ENCODE peak calls at places on chromosomes 3 and 15, in five cellular contexts. One of them, this sample, is unnamed.

GRCh38 chr3:129936757-129937156 is 37.8 kb upstream of the TRH start:
- DNase-seq in thoracic aorta: no peak
- DNase-seq in ovary: peak; percentile 48
- DNase-seq in H9: no peak
- DNase-seq in heart left ventricle: no peak
- DNase-seq in this sample: peak; percentile 17

GRCh38 chr15:68698708-68699107 is 119.9 kb downstream of the CORO2B start:
- DNase-seq in thoracic aorta: no peak
- DNase-seq in ovary: no peak
- DNase-seq in H9: no peak
- DNase-seq in heart left ventricle: no peak
- DNase-seq in this sample: no peak

GRCh38 chr3:184872200-184872599 is 60.2 kb downstream of the VPS8 start:
- DNase-seq in thoracic aorta: no peak
- DNase-seq in ovary: no peak
- DNase-seq in H9: no peak
- DNase-seq in heart left ventricle: no peak
- DNase-seq in this sample: no peak

GRCh38 chr3:146100180-146100579 is 60.8 kb downstream of the PLOD2 start:
- DNase-seq in thoracic aorta: no peak
- DNase-seq in ovary: no peak
- DNase-seq in H9: no peak
- DNase-seq in heart left ventricle: no peak
- DNase-seq in this sample: no peak

GRCh38 chr3:47143068-47143467 is 20.8 kb downstream of the SETD2 start:
- DNase-seq in thoracic aorta: no peak
- DNase-seq in ovary: no peak
- DNase-seq in H9: no peak
- DNase-seq in heart left ventricle: no peak
- DNase-seq in this sample: no peak

GRCh38 chr3:172515130-172515918 is 7.9 kb downstream of the TNFSF10 start:
- DNase-seq in thoracic aorta: no peak
- DNase-seq in ovary: no peak
- DNase-seq in H9: no peak
- DNase-seq in heart left ventricle: no peak
- DNase-seq in this sample: no peak

GRCh38 chr3:109270779-109271178 is 45.5 kb downstream of the DPPA2 start:
- DNase-seq in thoracic aorta: no peak
- DNase-seq in ovary: no peak
- DNase-seq in H9: no peak
- DNase-seq in heart left ventricle: no peak
- DNase-seq in this sample: no peak

GRCh38 chr15:82851981-82852511 is 42.6 kb downstream of the WHAMM start:
- DNase-seq in thoracic aorta: no peak
- DNase-seq in ovary: no peak
- DNase-seq in H9: no peak
- DNase-seq in heart left ventricle: no peak
- DNase-seq in this sample: no peak

GRCh38 chr3:23490459-23490858 is 287.3 kb downstream of the UBE2E2 start:
- DNase-seq in thoracic aorta: no peak
- DNase-seq in ovary: no peak
- DNase-seq in H9: no peak
- DNase-seq in heart left ventricle: no peak
- DNase-seq in this sample: no peak

GRCh38 chr15:55774113-55774970 is 31.4 kb upstream of the PRTG start:
- DNase-seq in thoracic aorta: no peak
- DNase-seq in ovary: peak; percentile 33
- DNase-seq in H9: peak; percentile 79
- DNase-seq in heart left ventricle: no peak
- DNase-seq in this sample: peak; percentile 17

GRCh38 chr3:115330406-115330805 is 183.3 kb upstream of the ZBTB20 start:
- DNase-seq in thoracic aorta: no peak
- DNase-seq in ovary: no peak
- DNase-seq in H9: no peak
- DNase-seq in heart left ventricle: no peak
- DNase-seq in this sample: no peak

GRCh38 chr3:54511766-54512365 is 389.5 kb downstream of the CACNA2D3 start:
- DNase-seq in thoracic aorta: no peak
- DNase-seq in ovary: no peak
- DNase-seq in H9: no peak
- DNase-seq in heart left ventricle: no peak
- DNase-seq in this sample: no peak

GRCh38 chr3:34361921-34362320 is 563.5 kb downstream of the PDCD6IP start:
- DNase-seq in thoracic aorta: no peak
- DNase-seq in ovary: no peak
- DNase-seq in H9: no peak
- DNase-seq in heart left ventricle: no peak
- DNase-seq in this sample: no peak

GRCh38 chr3:143283432-143284128 is 164.0 kb downstream of the CHST2 start:
- DNase-seq in thoracic aorta: no peak
- DNase-seq in ovary: no peak
- DNase-seq in H9: no peak
- DNase-seq in heart left ventricle: no peak
- DNase-seq in this sample: no peak

GRCh38 chr15:86915811-86916331 is 836.2 kb downstream of the AGBL1 start:
- DNase-seq in thoracic aorta: no peak
- DNase-seq in ovary: no peak
- DNase-seq in H9: peak; percentile 55
- DNase-seq in heart left ventricle: no peak
- DNase-seq in this sample: no peak

GRCh38 chr3:31135546-31135945 is 241.1 kb upstream of the GADL1 start:
- DNase-seq in thoracic aorta: no peak
- DNase-seq in ovary: no peak
- DNase-seq in H9: no peak
- DNase-seq in heart left ventricle: no peak
- DNase-seq in this sample: no peak

GRCh38 chr3:109336272-109336957 is 931 bp downstream of the DPPA4 start:
- DNase-seq in thoracic aorta: no peak
- DNase-seq in ovary: no peak
- DNase-seq in H9: no peak
- DNase-seq in heart left ventricle: no peak
- DNase-seq in this sample: no peak

GRCh38 chr15:77797270-77797669 is 164.6 kb upstream of the LINGO1 start:
- DNase-seq in thoracic aorta: no peak
- DNase-seq in ovary: no peak
- DNase-seq in H9: no peak
- DNase-seq in heart left ventricle: no peak
- DNase-seq in this sample: no peak

GRCh38 chr3:151387443-151388241 is 3.1 kb upstream of the P2RY12 start:
- DNase-seq in thoracic aorta: no peak
- DNase-seq in ovary: no peak
- DNase-seq in H9: no peak
- DNase-seq in heart left ventricle: no peak
- DNase-seq in this sample: no peak

GRCh38 chr3:20700702-20701101 is 514.7 kb upstream of the SGO1 start:
- DNase-seq in thoracic aorta: no peak
- DNase-seq in ovary: no peak
- DNase-seq in H9: no peak
- DNase-seq in heart left ventricle: no peak
- DNase-seq in this sample: no peak

GRCh38 chr3:26099692-26100091 is 309.8 kb downstream of the OXSM start:
- DNase-seq in thoracic aorta: no peak
- DNase-seq in ovary: no peak
- DNase-seq in H9: no peak
- DNase-seq in heart left ventricle: no peak
- DNase-seq in this sample: no peak

GRCh38 chr15:68985361-68985891 is 29.1 kb upstream of the NOX5 start:
- DNase-seq in thoracic aorta: no peak
- DNase-seq in ovary: no peak
- DNase-seq in H9: no peak
- DNase-seq in heart left ventricle: no peak
- DNase-seq in this sample: no peak

GRCh38 chr3:42702066-42702951 is at the start of gene HHATL:
- DNase-seq in thoracic aorta: no peak
- DNase-seq in ovary: peak; percentile 7
- DNase-seq in H9: peak; percentile 31
- DNase-seq in heart left ventricle: peak; percentile 89
- DNase-seq in this sample: peak; percentile 74

DNA sequence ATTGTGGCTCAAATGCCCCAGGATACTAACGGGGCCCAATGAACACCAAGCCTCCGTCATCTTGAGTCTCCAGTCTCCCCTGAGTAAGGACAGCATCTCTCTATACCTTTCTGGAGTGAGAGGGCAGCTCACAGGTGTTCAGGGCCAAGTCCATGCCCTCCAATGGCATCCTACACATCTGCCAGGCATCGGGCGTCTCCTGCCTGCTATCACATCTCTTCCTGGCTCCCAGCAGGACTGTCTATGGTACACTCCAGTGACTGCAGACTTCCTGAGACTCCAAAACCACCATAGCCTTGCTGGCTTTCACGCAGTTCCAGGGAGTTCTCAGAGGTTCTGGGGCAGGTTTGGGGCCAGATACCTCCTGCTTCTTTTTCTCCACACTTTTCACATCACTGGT is 28.3 kb downstream of the CX3CR1 start:
- DNase-seq in thoracic aorta: no peak
- DNase-seq in ovary: no peak
- DNase-seq in H9: no peak
- DNase-seq in heart left ventricle: no peak
- DNase-seq in this sample: no peak
- H3K27ac ChIP-seq in thoracic aorta: no peak overlapping the region
- H3K27ac ChIP-seq in ovary: no peak overlapping the region
- H3K27ac ChIP-seq in H9: no peak overlapping the region
- H3K27ac ChIP-seq in heart left ventricle: no peak overlapping the region
- H3K27ac ChIP-seq in this sample: no peak overlapping the region

GRCh38 chr15:58066042-58066867 is 744 bp upstream of the ALDH1A2 start:
- DNase-seq in thoracic aorta: no peak
- DNase-seq in ovary: peak; percentile 72
- DNase-seq in H9: peak; percentile 78
- DNase-seq in heart left ventricle: peak; percentile 77
- DNase-seq in this sample: peak; percentile 78
- TF ChIP-seq CTCF in thoracic aorta: peak; percentile 73
- TF ChIP-seq CTCF in ovary: peak; percentile 94
- TF ChIP-seq CTCF in H9: peak; percentile 93
- TF ChIP-seq CTCF in heart left ventricle: peak; percentile 88
- TF ChIP-seq CTCF in this sample: peak; percentile 92

GRCh38 chr3:134255399-134255798 is 4.7 kb upstream of the RYK start:
- DNase-seq in thoracic aorta: no peak
- DNase-seq in ovary: no peak
- DNase-seq in H9: no peak
- DNase-seq in heart left ventricle: no peak
- DNase-seq in this sample: no peak

GRCh38 chr3:134251731-134252391 is 1.2 kb upstream of the RYK start:
- DNase-seq in thoracic aorta: no peak
- DNase-seq in ovary: peak; percentile 55
- DNase-seq in H9: peak; percentile 51
- DNase-seq in heart left ventricle: peak; percentile 60
- DNase-seq in this sample: peak; percentile 33

GRCh38 chr3:134253475-134254231 is 3.0 kb upstream of the RYK start:
- DNase-seq in thoracic aorta: no peak
- DNase-seq in ovary: no peak
- DNase-seq in H9: no peak
- DNase-seq in heart left ventricle: no peak
- DNase-seq in this sample: no peak

GRCh38 chr3:134250717-134251220 is at the start of gene RYK:
- DNase-seq in thoracic aorta: peak; percentile 17
- DNase-seq in ovary: peak; percentile 74
- DNase-seq in H9: peak; percentile 85
- DNase-seq in heart left ventricle: peak; percentile 90
- DNase-seq in this sample: peak; percentile 86

DNA sequence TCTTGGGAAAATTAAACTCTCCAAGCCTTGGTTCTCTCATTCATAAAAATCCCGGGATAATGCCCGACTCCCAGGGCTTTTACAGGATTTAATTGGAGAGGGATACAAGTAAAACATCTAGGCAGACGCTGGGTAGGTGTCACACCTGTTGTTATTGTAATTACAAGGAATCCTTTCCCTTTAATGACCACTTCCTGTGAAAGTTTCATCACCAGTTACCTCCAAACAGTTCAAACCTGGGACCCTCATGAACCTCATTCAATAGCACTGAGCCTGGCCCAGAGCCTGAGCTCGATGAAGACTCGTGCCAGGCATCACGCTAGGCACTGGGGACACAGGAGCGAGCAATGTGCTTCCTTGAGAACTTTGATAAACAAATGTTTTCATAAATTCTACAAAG is 2.1 kb upstream of the RYK start:
- DNase-seq in thoracic aorta: no peak
- DNase-seq in ovary: no peak
- DNase-seq in H9: no peak
- DNase-seq in heart left ventricle: no peak
- DNase-seq in this sample: no peak
- H3K27ac ChIP-seq in thoracic aorta: peak overlapping the region; percentile 87
- H3K27ac ChIP-seq in ovary: peak overlapping the region; percentile 71
- H3K27ac ChIP-seq in H9: no peak overlapping the region
- H3K27ac ChIP-seq in heart left ventricle: peak overlapping the region; percentile 79
- H3K27ac ChIP-seq in this sample: peak overlapping the region; percentile 68

DNA sequence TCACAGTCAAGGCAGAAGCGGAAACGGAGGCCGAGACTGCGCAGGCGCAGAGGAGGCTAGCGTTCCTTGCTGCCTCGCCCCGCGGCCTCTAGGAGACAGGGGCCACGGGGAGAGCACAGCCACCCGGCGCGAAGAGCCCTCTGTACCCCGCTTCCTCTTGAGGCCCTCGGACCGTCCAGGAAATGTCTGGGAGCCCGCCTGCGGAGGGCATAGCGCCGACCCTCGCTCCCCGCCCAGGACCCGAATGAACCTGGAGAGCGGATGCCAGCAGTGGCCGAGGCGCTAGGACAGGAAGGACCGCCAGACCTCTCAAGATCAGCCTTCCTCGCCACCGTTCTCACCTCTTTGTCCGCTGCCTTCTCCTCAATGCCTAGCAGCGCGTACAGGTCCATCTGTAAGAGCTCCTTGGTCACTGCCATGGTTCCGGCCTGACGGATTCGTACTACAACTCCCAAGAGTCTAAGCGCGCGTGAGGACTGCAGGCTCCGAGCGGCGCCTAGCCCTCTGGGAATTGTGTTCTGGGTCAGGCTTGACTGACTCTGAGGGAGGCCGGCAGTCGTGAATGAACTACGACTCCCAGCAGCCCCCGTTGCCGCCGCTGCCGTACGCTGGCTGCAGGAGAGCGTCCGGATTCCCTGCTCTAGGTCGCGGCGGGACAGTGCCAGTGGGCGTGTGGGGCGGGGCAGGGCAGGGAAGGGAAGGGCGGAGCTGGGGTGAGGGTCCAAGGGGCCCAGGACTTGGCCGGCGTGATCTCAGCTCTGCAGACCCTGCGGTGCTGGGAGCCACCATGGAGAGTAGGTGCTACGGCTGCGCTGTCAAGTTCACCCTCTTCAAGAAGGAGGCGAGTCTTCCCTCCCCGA is at the start of the genes DNAJC17 and ZFYVE19:
- DNase-seq in thoracic aorta: peak; percentile 93
- DNase-seq in ovary: peak; percentile 95
- DNase-seq in H9: peak; percentile 99
- DNase-seq in heart left ventricle: peak; percentile 99
- DNase-seq in this sample: peak; percentile 99
- TF ChIP-seq CTCF in thoracic aorta: peak; percentile 18
- TF ChIP-seq CTCF in ovary: no peak
- TF ChIP-seq CTCF in H9: peak; percentile 11
- TF ChIP-seq CTCF in heart left ventricle: no peak
- TF ChIP-seq CTCF in this sample: no peak